ENCODE peak calls at places on chromosomes 2 and 18, in five cellular contexts. One of them, this sample, is unnamed.
A peak's percentile ranks its signal among the peaks of the same experiment; 100 is the strongest.

GRCh38 chr2:146457221-146457620 is 1387.6 kb upstream of the ACVR2A start:
- DNase-seq in fibroblast of lung: no peak
- DNase-seq in hepatocyte: no peak
- DNase-seq in K562: no peak
- DNase-seq in PC-3: peak; percentile 10
- DNase-seq in this sample: no peak

GRCh38 chr18:46378864-46379207 is 274.7 kb downstream of the HAUS1 start:
- DNase-seq in hepatocyte: no peak
- DNase-seq in fibroblast of lung: no peak
- DNase-seq in K562: no peak
- DNase-seq in PC-3: no peak
- DNase-seq in this sample: no peak

GRCh38 chr2:161681043-161681442 is 56.8 kb downstream of the SLC4A10 start:
- DNase-seq in hepatocyte: no peak
- DNase-seq in fibroblast of lung: peak; percentile 5
- DNase-seq in PC-3: peak; percentile 86
- DNase-seq in K562: no peak
- DNase-seq in this sample: peak; percentile 33

GRCh38 chr18:80103231-80103630 is 5.8 kb upstream of the ADNP2 start:
- DNase-seq in K562: no peak
- DNase-seq in fibroblast of lung: peak; percentile 34
- DNase-seq in hepatocyte: no peak
- DNase-seq in PC-3: no peak
- DNase-seq in this sample: no peak

GRCh38 chr18:2978626-2979025 is 34.3 kb downstream of the LPIN2 start:
- DNase-seq in PC-3: peak; percentile 34
- DNase-seq in K562: no peak
- DNase-seq in hepatocyte: no peak
- DNase-seq in fibroblast of lung: peak; percentile 74
- DNase-seq in this sample: no peak

GRCh38 chr18:48900469-48900868 is 50.3 kb downstream of the SMAD7 start:
- DNase-seq in hepatocyte: no peak
- DNase-seq in PC-3: no peak
- DNase-seq in fibroblast of lung: no peak
- DNase-seq in K562: no peak
- DNase-seq in this sample: no peak

GRCh38 chr18:8367217-8367988 is 241.8 kb upstream of the RAB12 start:
- DNase-seq in fibroblast of lung: no peak
- DNase-seq in K562: peak; percentile 41
- DNase-seq in PC-3: peak; percentile 49
- DNase-seq in hepatocyte: peak; percentile 70
- DNase-seq in this sample: peak; percentile 7

GRCh38 chr2:208175843-208176160 is 12.4 kb upstream of the CRYGA start:
- DNase-seq in hepatocyte: no peak
- DNase-seq in fibroblast of lung: no peak
- DNase-seq in PC-3: no peak
- DNase-seq in K562: no peak
- DNase-seq in this sample: peak; percentile 17

GRCh38 chr18:2845175-2845574 is 1.6 kb upstream of the EMILIN2 start:
- DNase-seq in K562: no peak
- DNase-seq in PC-3: no peak
- DNase-seq in fibroblast of lung: no peak
- DNase-seq in hepatocyte: no peak
- DNase-seq in this sample: no peak

GRCh38 chr2:68908392-68908970 is 37.3 kb upstream of the BMP10 start:
- DNase-seq in PC-3: peak; percentile 98
- DNase-seq in K562: peak; percentile 81
- DNase-seq in fibroblast of lung: peak; percentile 81
- DNase-seq in hepatocyte: peak; percentile 37
- DNase-seq in this sample: peak; percentile 93

DNA sequence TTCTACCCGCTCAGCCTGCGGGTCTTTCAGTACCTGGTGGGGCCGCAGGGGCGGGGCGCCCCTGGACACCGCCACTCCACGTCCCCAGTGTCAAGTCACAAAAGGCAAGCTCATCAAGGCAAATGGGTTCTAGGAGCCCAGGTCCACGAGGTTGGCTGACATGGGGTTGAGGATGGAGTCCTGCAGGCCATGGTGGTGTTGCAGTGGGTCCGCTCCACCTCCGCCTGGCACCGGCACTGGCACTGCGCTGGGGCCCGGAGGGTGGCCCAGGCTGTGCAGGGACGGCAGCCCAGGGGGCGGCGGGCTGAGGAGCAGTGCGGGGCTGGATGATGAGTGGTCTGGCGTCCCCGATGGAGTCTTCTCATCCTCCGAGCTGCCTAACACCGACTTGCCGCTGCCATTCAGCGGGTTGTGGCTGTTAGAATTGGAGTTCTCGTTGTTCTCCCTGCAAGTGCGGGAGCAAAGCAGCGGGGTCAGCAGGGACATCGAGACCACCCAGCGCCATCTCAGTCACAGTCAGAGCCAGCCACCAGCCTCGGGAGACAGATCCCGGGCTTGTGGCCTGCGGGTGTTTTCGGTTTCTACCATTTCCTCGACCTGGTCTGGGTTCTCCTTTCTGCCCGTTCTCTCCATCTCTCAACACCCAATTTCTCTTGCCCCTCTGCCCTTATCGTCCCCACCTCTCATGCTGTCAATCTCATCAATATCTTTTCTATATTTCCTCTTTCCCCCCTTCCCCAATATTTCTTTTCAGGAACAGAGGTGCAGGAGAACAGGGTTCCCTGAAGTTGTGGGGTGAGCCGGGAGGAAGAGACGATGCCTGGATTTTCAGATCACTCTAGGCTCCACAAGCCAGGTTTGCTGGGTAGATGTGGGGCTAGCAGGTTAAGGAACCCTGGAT is 3.0 kb downstream of the SIX2 start:
- DNase-seq in K562: no peak
- DNase-seq in fibroblast of lung: no peak
- DNase-seq in PC-3: no peak
- DNase-seq in hepatocyte: no peak
- DNase-seq in this sample: no peak
- H3K4me3 ChIP-seq in K562: no peak overlapping the region
- H3K4me3 ChIP-seq in fibroblast of lung: no peak overlapping the region
- H3K4me3 ChIP-seq in PC-3: peak overlapping the region; percentile 74
- H3K4me3 ChIP-seq in hepatocyte: no peak overlapping the region
- H3K4me3 ChIP-seq in this sample: no peak overlapping the region

GRCh38 chr18:77248873-77249582 is 620 bp upstream of the GALR1 start:
- DNase-seq in PC-3: no peak
- DNase-seq in fibroblast of lung: no peak
- DNase-seq in hepatocyte: no peak
- DNase-seq in K562: no peak
- DNase-seq in this sample: no peak

GRCh38 chr18:77250501-77250925 is 865 bp downstream of the GALR1 start:
- DNase-seq in hepatocyte: no peak
- DNase-seq in K562: no peak
- DNase-seq in PC-3: no peak
- DNase-seq in fibroblast of lung: no peak
- DNase-seq in this sample: no peak

GRCh38 chr18:77249583-77250500 is at the start of gene GALR1:
- DNase-seq in fibroblast of lung: no peak
- DNase-seq in hepatocyte: no peak
- DNase-seq in K562: no peak
- DNase-seq in PC-3: no peak
- DNase-seq in this sample: no peak

GRCh38 chr18:77250926-77251729 is 1.5 kb downstream of the GALR1 start:
- DNase-seq in hepatocyte: no peak
- DNase-seq in K562: no peak
- DNase-seq in fibroblast of lung: peak; percentile 14
- DNase-seq in PC-3: no peak
- DNase-seq in this sample: no peak

GRCh38 chr18:77251730-77252050 is 2.0 kb downstream of the GALR1 start:
- DNase-seq in PC-3: no peak
- DNase-seq in hepatocyte: no peak
- DNase-seq in K562: no peak
- DNase-seq in fibroblast of lung: no peak
- DNase-seq in this sample: no peak
- TF ChIP-seq EZH2 in PC-3: no peak
- TF ChIP-seq EZH2 in hepatocyte: peak; percentile 53
- TF ChIP-seq EZH2 in K562: no peak
- TF ChIP-seq EZH2 in fibroblast of lung: no peak
- TF ChIP-seq EZH2 in this sample: no peak

GRCh38 chr2:148670773-148671172 is 26.2 kb downstream of the EPC2 start:
- DNase-seq in hepatocyte: no peak
- DNase-seq in fibroblast of lung: no peak
- DNase-seq in PC-3: peak; percentile 73
- DNase-seq in K562: no peak
- DNase-seq in this sample: no peak

GRCh38 chr2:148675708-148676107 is 31.2 kb downstream of the EPC2 start:
- DNase-seq in fibroblast of lung: peak; percentile 54
- DNase-seq in hepatocyte: no peak
- DNase-seq in PC-3: no peak
- DNase-seq in K562: no peak
- DNase-seq in this sample: peak; percentile 21

DNA sequence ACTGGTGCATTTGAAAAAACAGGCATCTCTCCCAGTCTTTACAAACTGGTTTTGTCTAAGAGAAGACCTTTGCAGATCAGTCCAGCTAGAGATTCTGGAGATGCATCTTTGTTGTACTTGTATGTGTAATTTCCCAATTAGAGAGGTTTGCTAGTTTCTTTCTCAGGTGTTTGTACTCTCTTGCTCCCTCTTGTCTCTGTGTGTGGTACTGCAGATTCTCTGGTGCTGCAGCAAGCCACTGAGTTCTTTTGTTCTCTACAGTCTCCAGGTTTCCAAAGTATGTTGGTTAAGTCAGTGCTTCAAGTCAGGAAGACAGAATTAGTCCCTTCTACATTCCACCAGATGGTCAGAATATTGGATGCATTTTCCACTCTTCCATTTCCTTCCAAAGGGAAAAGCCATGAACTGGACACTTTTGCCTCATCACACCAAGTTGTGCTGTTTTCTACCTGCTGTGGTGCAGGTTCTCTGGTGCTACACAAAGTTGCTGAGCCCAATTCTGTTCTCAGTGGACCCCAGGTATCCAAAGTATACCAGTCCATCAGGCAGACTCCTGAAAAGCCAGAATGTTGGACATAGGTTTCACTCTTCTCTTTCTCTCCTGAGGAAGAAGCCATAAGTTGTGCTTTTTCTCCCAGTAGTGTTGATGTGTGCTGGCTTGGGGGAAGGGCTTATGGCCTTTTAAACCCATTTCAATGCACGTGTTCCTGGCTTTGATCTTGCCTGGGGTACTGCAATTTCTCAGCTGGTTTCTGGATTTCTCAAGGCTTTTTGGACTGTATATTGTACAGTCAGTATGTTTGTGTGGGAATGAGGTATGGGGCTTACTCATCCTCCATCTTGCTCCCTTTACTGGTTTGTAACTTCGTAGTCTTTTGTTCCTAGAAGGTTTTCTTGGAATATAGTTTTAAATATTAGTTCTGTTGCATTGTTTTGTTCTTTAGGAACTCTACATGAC is 29.8 kb downstream of the EPC2 start:
- DNase-seq in fibroblast of lung: peak; percentile 53
- DNase-seq in hepatocyte: peak; percentile 18
- DNase-seq in PC-3: peak; percentile 58
- DNase-seq in K562: peak; percentile 68
- DNase-seq in this sample: no peak
- TF ChIP-seq CTCF in fibroblast of lung: peak; percentile 59
- TF ChIP-seq CTCF in hepatocyte: peak; percentile 25
- TF ChIP-seq CTCF in PC-3: peak; percentile 71
- TF ChIP-seq CTCF in K562: peak; percentile 60
- TF ChIP-seq CTCF in this sample: peak; percentile 59

GRCh38 chr2:218252509-218253247 is 8.1 kb upstream of the GPBAR1 start:
- DNase-seq in hepatocyte: no peak
- DNase-seq in fibroblast of lung: peak; percentile 32
- DNase-seq in PC-3: no peak
- DNase-seq in K562: no peak
- DNase-seq in this sample: no peak
- H3K4me3 ChIP-seq in hepatocyte: no peak overlapping the region
- H3K4me3 ChIP-seq in fibroblast of lung: no peak overlapping the region
- H3K4me3 ChIP-seq in PC-3: no peak overlapping the region
- H3K4me3 ChIP-seq in K562: no peak overlapping the region
- H3K4me3 ChIP-seq in this sample: no peak overlapping the region

DNA sequence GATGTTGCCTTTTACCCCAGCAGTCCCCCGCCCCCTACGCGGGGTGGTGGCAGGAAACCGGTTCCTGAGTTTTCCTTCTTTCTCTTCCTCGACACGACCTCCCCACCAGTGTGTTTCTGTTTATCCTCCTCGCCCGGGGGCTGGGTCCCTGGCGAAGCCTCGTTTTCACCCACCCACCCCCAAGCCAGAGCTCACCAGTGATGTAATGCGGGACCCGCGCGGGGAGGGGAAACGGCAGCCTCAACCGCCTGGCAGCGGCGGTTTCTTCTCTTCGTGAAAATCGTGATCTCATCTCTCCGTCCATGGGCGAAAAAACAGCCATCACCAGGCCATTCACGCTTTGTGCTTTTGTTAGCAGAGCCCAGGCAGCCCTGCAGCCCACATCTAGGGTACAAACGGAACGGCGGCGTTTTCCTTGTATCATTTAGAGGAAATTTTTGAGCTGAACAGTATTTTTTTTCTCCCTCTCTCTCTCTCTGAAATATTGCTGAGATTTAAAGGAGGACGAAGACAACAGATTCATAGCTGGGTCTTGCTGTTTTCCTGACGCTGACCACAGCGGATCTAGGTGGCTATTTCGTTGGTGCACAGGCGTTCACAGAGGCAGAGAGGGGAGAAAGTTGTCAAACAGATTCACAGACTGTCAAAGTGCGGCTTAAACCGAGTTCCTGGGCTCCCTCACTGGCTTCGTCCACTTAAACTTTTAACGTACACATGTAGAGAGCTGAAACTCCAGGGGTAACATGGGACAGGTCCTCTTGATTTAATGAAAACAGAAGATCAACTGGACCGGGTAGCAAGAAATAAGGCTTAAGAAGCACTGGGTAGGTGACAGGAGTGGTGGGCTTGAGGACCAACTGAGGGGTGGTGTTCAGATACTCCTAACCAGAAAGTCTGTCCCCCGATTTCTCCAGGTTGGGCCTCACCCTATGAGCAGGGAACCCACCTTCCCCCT is 21.9 kb upstream of the PAX3 start:
- DNase-seq in PC-3: no peak
- DNase-seq in fibroblast of lung: no peak
- DNase-seq in hepatocyte: peak; percentile 28
- DNase-seq in K562: no peak
- DNase-seq in this sample: no peak
- TF ChIP-seq EZH2 in PC-3: no peak
- TF ChIP-seq EZH2 in fibroblast of lung: no peak
- TF ChIP-seq EZH2 in hepatocyte: peak; percentile 75
- TF ChIP-seq EZH2 in K562: no peak
- TF ChIP-seq EZH2 in this sample: no peak

GRCh38 chr18:9477509-9477908 is 2.2 kb downstream of the RALBP1 start:
- DNase-seq in hepatocyte: no peak
- DNase-seq in fibroblast of lung: no peak
- DNase-seq in K562: peak; percentile 32
- DNase-seq in PC-3: no peak
- DNase-seq in this sample: no peak

GRCh38 chr18:9474983-9475642 is at the start of gene RALBP1:
- DNase-seq in hepatocyte: peak; percentile 100
- DNase-seq in K562: peak; percentile 100
- DNase-seq in fibroblast of lung: peak; percentile 99
- DNase-seq in PC-3: peak; percentile 99
- DNase-seq in this sample: peak; percentile 100

GRCh38 chr18:9478545-9478944 is 3.2 kb downstream of the RALBP1 start:
- DNase-seq in PC-3: no peak
- DNase-seq in hepatocyte: no peak
- DNase-seq in fibroblast of lung: no peak
- DNase-seq in K562: no peak
- DNase-seq in this sample: no peak

GRCh38 chr18:9475643-9476580 is 599 bp downstream of the RALBP1 start:
- DNase-seq in fibroblast of lung: peak; percentile 44
- DNase-seq in PC-3: peak; percentile 33
- DNase-seq in K562: peak; percentile 77
- DNase-seq in hepatocyte: peak; percentile 11
- DNase-seq in this sample: peak; percentile 15

GRCh38 chr18:9474103-9474982 is 970 bp upstream of the RALBP1 start:
- DNase-seq in K562: no peak
- DNase-seq in hepatocyte: peak; percentile 94
- DNase-seq in PC-3: peak; percentile 87
- DNase-seq in fibroblast of lung: no peak
- DNase-seq in this sample: no peak
- TF ChIP-seq CTCF in K562: no peak
- TF ChIP-seq CTCF in hepatocyte: no peak
- TF ChIP-seq CTCF in PC-3: no peak
- TF ChIP-seq CTCF in fibroblast of lung: no peak
- TF ChIP-seq CTCF in this sample: no peak

This sample was measured in A673.